ENCODE peak calls at places on chromosomes 16 and 17, in five cellular contexts. F, B, G, Y and N are unnamed samples.

GRCh38 chr17:7676533-7676932 is 10.8 kb downstream of the TP53 start:
- DNase-seq in B (no peak), G (no peak), F (no peak), Y (no peak), N (no peak)

GRCh38 chr16:24146523-24146922 is 109.6 kb upstream of the CACNG3 start:
- DNase-seq in G (no peak), B (no peak), F (no peak), Y (peak), N (no peak)

GRCh38 chr16:17134586-17134985 is 336.2 kb downstream of the XYLT1 start:
- DNase-seq in F (no peak), B (no peak), G (no peak), Y (no peak), N (no peak)

GRCh38 chr16:55368205-55368604 is 44.2 kb downstream of the IRX6 start:
- DNase-seq in B (no peak), G (no peak), Y (no peak), F (no peak), N (no peak)

GRCh38 chr17:64400644-64401043 is 10.0 kb upstream of the PECAM1 start:
- DNase-seq in B (no peak), F (no peak), Y (no peak), G (no peak), N (no peak)

GRCh38 chr16:2039286-2040030 is 8.2 kb downstream of the NTHL1 start:
- DNase-seq in Y (peak), F (no peak), G (no peak), B (no peak), N (no peak)

GRCh38 chr17:75755205-75755901 is 9.6 kb downstream of the GALK1 start:
- DNase-seq in F (no peak), Y (no peak), B (no peak), G (no peak), N (no peak)

GRCh38 chr16:53224932-53225533 is 170.2 kb downstream of the CHD9 start:
- DNase-seq in B (no peak), G (no peak), Y (no peak), F (no peak), N (no peak)

GRCh38 chr16:81625544-81626152 is 153.4 kb upstream of the PLCG2 start:
- DNase-seq in B (no peak), F (no peak), Y (peak), G (no peak), N (no peak)

GRCh38 chr17:57004944-57005579 is 27.1 kb downstream of the SCPEP1 start:
- DNase-seq in Y (no peak), F (peak), G (no peak), B (no peak), N (no peak)

GRCh38 chr17:27671591-27671910 is 40.6 kb downstream of the LGALS9 start:
- DNase-seq in F (no peak), G (no peak), B (no peak), Y (no peak), N (no peak)

GRCh38 chr16:30027588-30028437 is 3.3 kb downstream of the TLCD3B start:
- DNase-seq in Y (no peak), G (no peak), F (no peak), B (no peak), N (no peak)

GRCh38 chr17:13513039-13513405 is 88.7 kb downstream of the HS3ST3A1 start:
- DNase-seq in Y (no peak), G (no peak), F (no peak), B (no peak), N (no peak)

GRCh38 chr17:50298018-50298417 is 23.8 kb downstream of the TMEM92 start:
- DNase-seq in B (no peak), F (no peak), Y (no peak), G (no peak), N (no peak)

GRCh38 chr16:88316941-88317618 is 65.7 kb upstream of the ZNF469 start:
- DNase-seq in G (no peak), Y (no peak), B (no peak), F (no peak), N (no peak)

GRCh38 chr17:83099570-83100181 is 20.3 kb downstream of the METRNL start:
- DNase-seq in F (no peak), B (no peak), G (no peak), Y (no peak), N (no peak)

GRCh38 chr16:85595812-85596495 is 17.2 kb upstream of the GSE1 start:
- DNase-seq in B (no peak), G (no peak), F (no peak), Y (no peak), N (no peak)

GRCh38 chr16:81796585-81797346 is 17.7 kb downstream of the PLCG2 start:
- DNase-seq in B (no peak), F (no peak), G (no peak), Y (no peak), N (no peak)

GRCh38 chr17:29588561-29589411 is 662 bp downstream of the GIT1 start:
- DNase-seq in B (no peak), F (no peak), Y (no peak), G (no peak), N (no peak)

GRCh38 chr16:17328971-17329370 is 141.8 kb downstream of the XYLT1 start:
- DNase-seq in Y (no peak), B (no peak), F (no peak), G (no peak), N (no peak)

GRCh38 chr16:16052916-16053315 is 103.5 kb downstream of the ABCC1 start:
- DNase-seq in F (no peak), Y (no peak), G (no peak), B (no peak), N (no peak)

GRCh38 chr16:933581-933980 is 37.2 kb downstream of the LMF1 start:
- DNase-seq in Y (no peak), B (no peak), G (no peak), F (no peak), N (no peak)

GRCh38 chr16:78098544-78099371 is 696 bp upstream of the WWOX start:
- DNase-seq in G (no peak), Y (no peak), F (no peak), B (no peak), N (no peak)

GRCh38 chr16:11848842-11849241 is 2.5 kb downstream of the RSL1D1 start:
- DNase-seq in Y (no peak), B (no peak), G (no peak), F (no peak), N (no peak)

GRCh38 chr16:49489686-49490320 is 116.2 kb downstream of the C16orf78 start:
- DNase-seq in G (no peak), B (no peak), Y (no peak), F (peak), N (no peak)

GRCh38 chr17:77390870-77391269 is 250.1 kb downstream of the SEC14L1 start:
- DNase-seq in B (no peak), Y (no peak), G (no peak), F (no peak), N (no peak)

GRCh38 chr17:2122641-2123302 is 67.9 kb downstream of the HIC1 start:
- DNase-seq in G (no peak), B (no peak), Y (peak), F (no peak), N (no peak)